ENCODE peak calls at places on chromosomes 3 and 15, in five cellular contexts. One of them, this sample, is unnamed.

GRCh38 chr3:71002298-71002697 is 581.2 kb downstream of the FOXP1 start:
- DNase-seq in left lung: no peak
- DNase-seq in body of pancreas: no peak
- DNase-seq in K562: no peak
- DNase-seq in GM12864: no peak
- DNase-seq in this sample: no peak

GRCh38 chr15:90598053-90598577 is 68.4 kb downstream of the CRTC3 start:
- DNase-seq in left lung: no peak
- DNase-seq in body of pancreas: no peak
- DNase-seq in K562: peak; percentile 91
- DNase-seq in GM12864: peak; percentile 61
- DNase-seq in this sample: peak; percentile 16

GRCh38 chr15:42605281-42605744 is 29.9 kb downstream of the STARD9 start:
- DNase-seq in left lung: no peak
- DNase-seq in body of pancreas: no peak
- DNase-seq in K562: no peak
- DNase-seq in GM12864: peak; percentile 18
- DNase-seq in this sample: peak; percentile 64

GRCh38 chr3:155519081-155519480 is 225.6 kb upstream of the STRIT1 start:
- DNase-seq in left lung: no peak
- DNase-seq in body of pancreas: no peak
- DNase-seq in K562: no peak
- DNase-seq in GM12864: no peak
- DNase-seq in this sample: no peak

GRCh38 chr15:65286069-65286703 is 497 bp downstream of the PARP16 start:
- DNase-seq in left lung: peak; percentile 88
- DNase-seq in body of pancreas: peak; percentile 45
- DNase-seq in K562: peak; percentile 51
- DNase-seq in GM12864: no peak
- DNase-seq in this sample: peak; percentile 9

GRCh38 chr3:42936157-42936981 is 30.4 kb downstream of the ZNF662 start:
- DNase-seq in left lung: peak; percentile 71
- DNase-seq in body of pancreas: peak; percentile 54
- DNase-seq in K562: peak; percentile 19
- DNase-seq in GM12864: no peak
- DNase-seq in this sample: peak; percentile 61

GRCh38 chr3:89699771-89700170 is 592.4 kb downstream of the EPHA3 start:
- DNase-seq in left lung: no peak
- DNase-seq in body of pancreas: peak; percentile 19
- DNase-seq in K562: no peak
- DNase-seq in GM12864: no peak
- DNase-seq in this sample: no peak

GRCh38 chr3:188769833-188770232 is 401.9 kb upstream of the TPRG1 start:
- DNase-seq in left lung: no peak
- DNase-seq in body of pancreas: no peak
- DNase-seq in K562: no peak
- DNase-seq in GM12864: no peak
- DNase-seq in this sample: no peak

GRCh38 chr15:91429973-91430372 is 329.9 kb downstream of the SV2B start:
- DNase-seq in left lung: no peak
- DNase-seq in body of pancreas: no peak
- DNase-seq in K562: no peak
- DNase-seq in GM12864: no peak
- DNase-seq in this sample: no peak

GRCh38 chr3:42174679-42175660 is 83.8 kb downstream of the TRAK1 start:
- DNase-seq in left lung: no peak
- DNase-seq in body of pancreas: no peak
- DNase-seq in K562: no peak
- DNase-seq in GM12864: no peak
- DNase-seq in this sample: no peak

GRCh38 chr15:80567721-80568157 is 127.4 kb upstream of the ABHD17C start:
- DNase-seq in left lung: no peak
- DNase-seq in body of pancreas: peak; percentile 55
- DNase-seq in K562: peak; percentile 56
- DNase-seq in GM12864: no peak
- DNase-seq in this sample: peak; percentile 95

GRCh38 chr3:38421679-38422336 is 31.9 kb upstream of the ACVR2B start:
- DNase-seq in left lung: no peak
- DNase-seq in body of pancreas: no peak
- DNase-seq in K562: no peak
- DNase-seq in GM12864: no peak
- DNase-seq in this sample: no peak

GRCh38 chr15:57550640-57551039 is 41.1 kb upstream of the MYZAP start:
- DNase-seq in left lung: no peak
- DNase-seq in body of pancreas: peak; percentile 66
- DNase-seq in K562: no peak
- DNase-seq in GM12864: no peak
- DNase-seq in this sample: peak; percentile 16

GRCh38 chr3:174126990-174127758 is 729.6 kb downstream of the NLGN1 start:
- DNase-seq in left lung: no peak
- DNase-seq in body of pancreas: no peak
- DNase-seq in K562: no peak
- DNase-seq in GM12864: no peak
- DNase-seq in this sample: no peak

GRCh38 chr3:174120997-174121396 is 723.5 kb downstream of the NLGN1 start:
- DNase-seq in left lung: no peak
- DNase-seq in body of pancreas: no peak
- DNase-seq in K562: no peak
- DNase-seq in GM12864: no peak
- DNase-seq in this sample: no peak

GRCh38 chr3:174122411-174122810 is 724.9 kb downstream of the NLGN1 start:
- DNase-seq in left lung: no peak
- DNase-seq in body of pancreas: no peak
- DNase-seq in K562: no peak
- DNase-seq in GM12864: no peak
- DNase-seq in this sample: no peak

GRCh38 chr3:174125267-174125844 is 727.8 kb downstream of the NLGN1 start:
- DNase-seq in left lung: no peak
- DNase-seq in body of pancreas: no peak
- DNase-seq in K562: no peak
- DNase-seq in GM12864: no peak
- DNase-seq in this sample: peak; percentile 43
- TF ChIP-seq CTCF in left lung: no peak
- TF ChIP-seq CTCF in body of pancreas: peak; percentile 12
- TF ChIP-seq CTCF in K562: no peak
- TF ChIP-seq CTCF in GM12864: no peak
- TF ChIP-seq CTCF in this sample: peak; percentile 61

GRCh38 chr3:118755402-118755801 is 279.2 kb downstream of the IGSF11 start:
- DNase-seq in left lung: no peak
- DNase-seq in body of pancreas: no peak
- DNase-seq in K562: peak; percentile 5
- DNase-seq in GM12864: no peak
- DNase-seq in this sample: no peak
- H3K4me3 ChIP-seq in left lung: no peak overlapping the region
- H3K4me3 ChIP-seq in body of pancreas: no peak overlapping the region
- H3K4me3 ChIP-seq in K562: no peak overlapping the region
- H3K4me3 ChIP-seq in GM12864: no peak overlapping the region
- H3K4me3 ChIP-seq in this sample: no peak overlapping the region

GRCh38 chr15:83446904-83447708 is at the start of gene SH3GL3:
- DNase-seq in left lung: peak; percentile 88
- DNase-seq in body of pancreas: peak; percentile 76
- DNase-seq in K562: peak; percentile 91
- DNase-seq in GM12864: no peak
- DNase-seq in this sample: peak; percentile 74
- TF ChIP-seq CTCF in left lung: no peak
- TF ChIP-seq CTCF in body of pancreas: peak; percentile 28
- TF ChIP-seq CTCF in K562: peak; percentile 68
- TF ChIP-seq CTCF in GM12864: no peak
- TF ChIP-seq CTCF in this sample: peak; percentile 54

GRCh38 chr3:135228131-135228530 is 433.1 kb downstream of the EPHB1 start:
- DNase-seq in left lung: no peak
- DNase-seq in body of pancreas: no peak
- DNase-seq in K562: no peak
- DNase-seq in GM12864: no peak
- DNase-seq in this sample: no peak

GRCh38 chr3:135224963-135225362 is 429.9 kb downstream of the EPHB1 start:
- DNase-seq in left lung: no peak
- DNase-seq in body of pancreas: no peak
- DNase-seq in K562: no peak
- DNase-seq in GM12864: no peak
- DNase-seq in this sample: no peak

GRCh38 chr3:135226057-135226456 is 431.0 kb downstream of the EPHB1 start:
- DNase-seq in left lung: no peak
- DNase-seq in body of pancreas: no peak
- DNase-seq in K562: no peak
- DNase-seq in GM12864: no peak
- DNase-seq in this sample: no peak

GRCh38 chr3:135231646-135232625 is 436.9 kb downstream of the EPHB1 start:
- DNase-seq in left lung: no peak
- DNase-seq in body of pancreas: no peak
- DNase-seq in K562: no peak
- DNase-seq in GM12864: no peak
- DNase-seq in this sample: no peak

DNA sequence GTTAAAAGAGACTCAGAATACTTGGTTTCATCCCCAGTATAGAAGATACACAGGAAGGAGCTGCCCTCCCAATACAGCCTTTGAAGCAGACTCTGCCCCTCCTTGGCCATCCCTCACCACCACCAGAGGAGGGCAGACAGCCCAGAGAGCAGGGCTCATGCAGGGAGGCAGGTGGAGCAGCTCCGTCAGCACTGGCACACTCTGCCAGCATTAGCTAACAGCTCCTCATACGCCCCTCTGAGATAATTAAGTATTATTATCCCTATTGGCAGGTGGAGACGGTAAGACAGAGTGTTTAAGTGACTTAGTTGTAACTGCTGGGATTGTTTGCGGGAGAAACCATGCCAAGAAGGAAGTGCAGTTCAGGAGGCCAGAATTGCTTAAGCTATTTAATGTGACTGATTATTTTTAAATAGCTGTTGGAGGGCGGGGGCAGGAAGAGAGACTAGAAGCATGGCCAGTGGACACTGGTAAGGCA is 434.0 kb downstream of the EPHB1 start:
- DNase-seq in left lung: no peak
- DNase-seq in body of pancreas: no peak
- DNase-seq in K562: no peak
- DNase-seq in GM12864: no peak
- DNase-seq in this sample: no peak
- H3K4me3 ChIP-seq in left lung: no peak overlapping the region
- H3K4me3 ChIP-seq in body of pancreas: no peak overlapping the region
- H3K4me3 ChIP-seq in K562: no peak overlapping the region
- H3K4me3 ChIP-seq in GM12864: no peak overlapping the region
- H3K4me3 ChIP-seq in this sample: no peak overlapping the region

DNA sequence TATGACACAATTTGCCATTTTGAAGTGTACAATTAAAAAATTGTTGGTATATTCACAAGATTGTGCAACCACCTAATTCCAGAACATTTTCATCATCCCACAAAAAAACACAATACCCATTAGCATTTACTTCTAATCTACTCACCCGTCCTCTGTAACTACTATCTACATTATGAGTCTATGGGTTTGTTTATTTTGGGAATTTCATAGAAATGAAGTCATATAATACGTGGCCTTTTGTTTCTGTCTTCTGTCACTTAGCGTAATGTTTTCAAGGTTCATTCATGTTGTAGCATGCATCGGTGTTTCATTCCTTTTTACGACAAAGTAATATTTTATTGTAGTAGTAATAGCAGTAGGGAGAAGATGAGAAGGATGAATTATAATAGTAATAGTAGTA is 55.2 kb upstream of the CNTN6 start:
- DNase-seq in left lung: no peak
- DNase-seq in body of pancreas: no peak
- DNase-seq in K562: no peak
- DNase-seq in GM12864: no peak
- DNase-seq in this sample: peak; percentile 12
- TF ChIP-seq CTCF in left lung: no peak
- TF ChIP-seq CTCF in body of pancreas: no peak
- TF ChIP-seq CTCF in K562: no peak
- TF ChIP-seq CTCF in GM12864: no peak
- TF ChIP-seq CTCF in this sample: no peak

DNA sequence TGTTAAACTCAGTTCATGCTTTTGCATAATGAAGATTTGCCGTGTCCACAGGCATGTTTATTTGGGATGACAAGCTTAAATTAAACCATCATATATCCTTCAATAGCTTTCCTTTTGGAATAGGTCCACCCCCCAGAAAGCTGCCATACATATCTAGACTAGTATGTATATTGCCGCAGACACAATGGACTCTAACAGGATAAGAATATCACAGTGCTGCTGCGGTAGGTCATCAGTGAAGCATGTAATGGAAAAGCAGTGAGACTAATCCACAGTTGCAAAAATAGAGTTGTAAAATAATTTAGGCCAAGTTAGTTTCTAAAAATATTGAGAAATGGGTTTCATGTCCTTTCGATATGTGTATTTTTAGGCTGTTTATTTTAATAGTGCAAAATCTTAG is 819.9 kb upstream of the DPPA4 start:
- DNase-seq in left lung: no peak
- DNase-seq in body of pancreas: no peak
- DNase-seq in K562: no peak
- DNase-seq in GM12864: no peak
- DNase-seq in this sample: no peak
- H3K4me3 ChIP-seq in left lung: no peak overlapping the region
- H3K4me3 ChIP-seq in body of pancreas: no peak overlapping the region
- H3K4me3 ChIP-seq in K562: no peak overlapping the region
- H3K4me3 ChIP-seq in GM12864: no peak overlapping the region
- H3K4me3 ChIP-seq in this sample: no peak overlapping the region

DNA sequence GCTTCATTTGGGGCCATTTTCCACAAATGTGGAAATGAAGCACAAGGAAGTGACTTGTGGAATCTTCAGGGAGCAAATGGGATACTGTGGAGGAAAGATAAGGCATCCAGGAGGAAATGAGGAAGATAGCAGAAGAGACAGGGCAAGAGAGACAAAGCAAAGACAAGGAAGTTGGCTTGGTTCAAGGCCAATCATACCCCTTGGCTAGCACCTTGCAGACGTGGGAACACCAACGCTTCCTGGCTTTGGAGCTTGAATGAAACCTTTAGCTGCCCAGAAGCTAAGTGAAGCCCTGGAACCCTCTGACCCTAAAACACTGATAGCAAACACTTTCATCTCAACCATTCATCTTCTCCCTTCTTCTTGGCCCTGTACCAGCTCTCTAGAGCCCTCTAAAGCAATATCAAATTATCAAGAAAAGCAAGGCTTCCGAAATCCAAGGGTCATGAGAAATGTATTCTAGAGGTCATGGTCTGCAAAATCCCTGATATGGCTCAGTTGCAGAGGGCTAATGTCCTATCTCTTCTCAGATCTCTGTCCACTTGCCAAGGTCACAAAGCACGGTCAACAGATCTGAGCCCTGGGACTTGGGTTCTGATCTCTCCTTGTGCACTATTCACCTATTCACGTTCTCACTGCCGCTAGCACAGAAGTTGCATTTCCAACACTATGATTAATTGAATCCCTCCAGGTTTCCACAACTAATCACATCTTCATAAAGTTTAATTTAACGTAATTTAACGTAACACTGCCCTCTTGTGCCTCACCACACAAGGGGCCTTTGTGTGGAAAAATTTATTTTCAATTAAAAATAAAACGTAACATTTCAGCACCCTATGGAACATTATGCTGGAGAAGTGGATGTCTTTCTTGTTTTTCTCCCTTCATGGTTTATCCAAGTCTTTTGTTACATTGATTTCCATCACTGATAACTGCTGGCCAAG is 557.6 kb upstream of the ADAMTS9 start:
- DNase-seq in left lung: no peak
- DNase-seq in body of pancreas: no peak
- DNase-seq in K562: no peak
- DNase-seq in GM12864: no peak
- DNase-seq in this sample: peak; percentile 48
- TF ChIP-seq CTCF in left lung: no peak
- TF ChIP-seq CTCF in body of pancreas: peak; percentile 20
- TF ChIP-seq CTCF in K562: no peak
- TF ChIP-seq CTCF in GM12864: no peak
- TF ChIP-seq CTCF in this sample: peak; percentile 49

GRCh38 chr3:180990494-180990893 is 958 bp upstream of the DNAJC19 start:
- DNase-seq in left lung: no peak
- DNase-seq in body of pancreas: no peak
- DNase-seq in K562: no peak
- DNase-seq in GM12864: no peak
- DNase-seq in this sample: no peak
- H3K4me3 ChIP-seq in left lung: peak overlapping the region; percentile 83
- H3K4me3 ChIP-seq in body of pancreas: no peak overlapping the region
- H3K4me3 ChIP-seq in K562: peak overlapping the region; percentile 94
- H3K4me3 ChIP-seq in GM12864: peak overlapping the region; percentile 83
- H3K4me3 ChIP-seq in this sample: peak overlapping the region; percentile 71

This sample was measured in fibroblast of pulmonary artery.